ENCODE peak calls at places on chromosomes 3 and 15, in eight cellular contexts. Z, F, H, D, U, O, L and G are unnamed samples.

GRCh38 chr15:73802336-73803105 is 49.4 kb upstream of the INSYN1 start:
- DNase-seq in Z (no peak), F (peak), H (no peak), D (no peak), U (no peak), O (no peak), L (no peak), G (no peak)

GRCh38 chr3:39166932-39167532 is 13.6 kb upstream of the CSRNP1 start:
- DNase-seq in Z (peak), F (peak), H (peak), D (peak), U (no peak), O (no peak), L (no peak), G (no peak)

GRCh38 chr15:98657721-98658120 is 9.4 kb downstream of the IGF1R start:
- DNase-seq in Z (no peak), F (no peak), H (no peak), D (no peak), U (no peak), O (no peak), L (no peak), G (no peak)

GRCh38 chr15:99102332-99103235 is 2.3 kb upstream of the SYNM start:
- DNase-seq in Z (no peak), F (peak), H (peak), D (no peak), U (no peak), O (no peak), L (no peak), G (no peak)

GRCh38 chr15:66356359-66357236 is at the start of gene TIPIN:
- DNase-seq in Z (peak), F (peak), H (peak), D (peak), U (peak), O (peak), L (peak), G (peak)

GRCh38 chr3:114374433-114374832 is 80.6 kb downstream of the TIGIT start:
- DNase-seq in Z (no peak), F (no peak), H (no peak), D (no peak), U (no peak), O (no peak), L (no peak), G (no peak)

GRCh38 chr3:141057436-141057835 is 6.3 kb downstream of the SPSB4 start:
- DNase-seq in Z (no peak), F (no peak), H (no peak), D (no peak), U (no peak), O (no peak), L (no peak), G (no peak)

GRCh38 chr15:83205725-83206324 is 1.8 kb downstream of the HDGFL3 start:
- DNase-seq in Z (no peak), F (no peak), H (no peak), D (no peak), U (no peak), O (no peak), L (no peak), G (no peak)

DNA sequence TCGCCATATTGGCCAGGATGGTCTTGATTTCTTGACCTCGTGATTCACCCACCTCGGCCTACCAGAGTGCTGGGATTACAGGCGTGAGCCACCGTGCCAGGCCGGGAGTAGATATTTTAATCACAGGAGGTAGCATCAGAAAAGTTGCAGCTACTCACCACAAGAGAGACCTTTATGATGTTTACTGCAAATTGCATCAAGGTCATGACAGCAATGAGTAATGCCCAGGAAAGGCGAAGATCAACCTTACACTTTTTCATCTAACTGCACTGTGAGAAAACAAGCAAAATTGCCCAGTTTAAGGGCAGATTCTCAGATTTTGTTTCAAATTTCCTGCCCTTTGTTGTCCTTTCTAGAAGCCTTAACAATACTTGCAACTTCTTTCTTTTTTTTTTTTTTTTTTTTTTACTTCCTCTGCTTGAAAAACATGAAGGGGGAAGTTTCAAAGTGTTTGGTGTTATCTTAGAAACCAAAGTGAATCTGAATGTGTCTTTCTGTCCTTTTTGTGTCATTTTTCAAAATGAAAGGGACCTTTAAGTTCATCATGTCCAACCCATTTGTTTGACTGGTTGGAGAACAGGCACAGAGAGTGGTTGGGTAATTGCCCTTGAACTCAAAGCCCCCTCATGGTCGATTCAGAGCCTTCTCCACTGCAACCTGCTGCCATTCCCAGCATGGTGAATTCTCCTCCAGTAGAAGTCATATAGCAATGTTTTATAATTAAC is 25.0 kb downstream of the TGFBR2 start:
- DNase-seq in Z (peak), F (no peak), H (no peak), D (no peak), U (no peak), O (no peak), L (no peak), G (no peak)
- TF ChIP-seq POLR2A in Z (no peak), F (no peak), H (no peak), D (no peak), U (no peak), O (no peak), L (no peak), G (no peak)

DNA sequence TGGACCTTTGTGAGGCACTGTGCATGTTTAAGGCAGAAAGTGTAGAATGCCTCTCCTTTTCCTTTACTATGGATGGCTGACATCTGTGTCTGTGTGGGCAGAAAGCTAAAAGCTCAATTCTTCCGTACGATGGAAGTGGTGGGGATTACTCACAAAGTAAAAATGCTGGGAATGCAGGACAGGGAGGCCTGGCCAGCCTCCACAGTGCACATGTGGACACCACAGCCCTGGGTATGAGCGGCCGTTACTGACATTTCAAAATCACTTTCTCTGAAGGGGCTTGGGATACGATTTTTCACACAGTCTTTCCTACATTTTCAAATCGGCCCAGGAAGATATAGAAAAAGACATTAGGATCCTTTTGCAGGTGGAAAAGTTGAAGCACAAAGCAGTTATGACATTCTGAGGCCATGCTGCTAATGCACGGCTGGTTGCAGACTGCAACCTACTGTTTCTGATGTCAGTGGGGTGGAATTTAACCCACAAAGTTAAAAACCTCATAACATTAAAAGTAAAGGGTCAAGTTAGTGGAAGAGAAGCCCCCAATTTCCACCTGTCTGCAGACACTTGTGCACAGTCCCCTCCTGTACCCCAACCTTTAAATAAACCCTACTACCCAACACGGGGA is 27.9 kb downstream of the EHD4 start:
- DNase-seq in Z (peak), F (peak), H (peak), D (peak), U (peak), O (no peak), L (no peak), G (no peak)
- TF ChIP-seq POLR2A in Z (no peak), F (no peak), H (no peak), D (no peak), U (no peak), O (no peak), L (no peak), G (no peak)

GRCh38 chr3:51304230-51304629 is 80.9 kb upstream of the MANF start:
- DNase-seq in Z (no peak), F (no peak), H (no peak), D (no peak), U (no peak), O (no peak), L (no peak), G (no peak)

GRCh38 chr3:51311055-51311454 is 74.0 kb upstream of the MANF start:
- DNase-seq in Z (peak), F (no peak), H (no peak), D (no peak), U (peak), O (no peak), L (peak), G (peak)

GRCh38 chr3:51307458-51307857 is 77.6 kb upstream of the MANF start:
- DNase-seq in Z (no peak), F (no peak), H (no peak), D (peak), U (no peak), O (no peak), L (no peak), G (no peak)

DNA sequence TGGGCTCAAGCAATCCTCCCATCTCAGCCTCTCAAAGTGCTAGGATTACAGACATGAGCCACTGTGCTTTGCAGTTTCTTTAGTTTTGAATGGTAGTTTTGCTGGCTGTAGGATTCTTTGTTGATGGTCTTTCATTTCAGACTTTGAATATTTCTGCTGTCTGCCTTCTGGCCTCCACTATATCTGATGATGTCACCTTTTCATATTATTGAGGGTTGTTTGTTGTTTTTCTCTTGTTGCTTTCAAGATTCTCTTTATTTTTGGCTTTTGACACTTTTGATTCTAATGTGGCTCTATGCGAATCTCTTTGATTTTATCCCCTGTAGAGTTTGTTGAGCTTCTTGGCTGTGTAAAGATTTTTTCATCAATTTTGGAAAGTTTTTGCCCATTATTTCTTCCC is 79.0 kb upstream of the MANF start:
- DNase-seq in Z (no peak), F (no peak), H (no peak), D (no peak), U (no peak), O (no peak), L (no peak), G (no peak)
- TF ChIP-seq POLR2A in Z (no peak), F (no peak), H (no peak), D (no peak), U (no peak), O (no peak), L (no peak), G (no peak)

GRCh38 chr15:75760689-75761435 is 48.2 kb upstream of the CSPG4 start:
- DNase-seq in Z (no peak), F (no peak), H (peak), D (no peak), U (no peak), O (no peak), L (no peak), G (no peak)

GRCh38 chr15:75763137-75763611 is 50.5 kb upstream of the CSPG4 start:
- DNase-seq in Z (no peak), F (no peak), H (peak), D (no peak), U (no peak), O (no peak), L (no peak), G (no peak)

GRCh38 chr15:75761446-75762356 is 49.1 kb upstream of the CSPG4 start:
- DNase-seq in Z (no peak), F (no peak), H (peak), D (no peak), U (no peak), O (no peak), L (no peak), G (no peak)

GRCh38 chr15:75753145-75753544 is 40.5 kb upstream of the CSPG4 start:
- DNase-seq in Z (no peak), F (no peak), H (peak), D (no peak), U (no peak), O (no peak), L (no peak), G (no peak)

GRCh38 chr15:75758071-75758872 is 45.6 kb upstream of the CSPG4 start:
- DNase-seq in Z (peak), F (peak), H (peak), D (peak), U (peak), O (peak), L (peak), G (peak)
- TF ChIP-seq POLR2A in Z (peak), F (peak), H (no peak), D (peak), U (peak), O (no peak), L (peak), G (peak)

GRCh38 chr15:85171736-85172135 is 190.1 kb downstream of the PDE8A start:
- DNase-seq in Z (no peak), F (no peak), H (no peak), D (no peak), U (no peak), O (no peak), L (no peak), G (no peak)

GRCh38 chr15:85172846-85173490 is 191.3 kb downstream of the PDE8A start:
- DNase-seq in Z (peak), F (no peak), H (no peak), D (no peak), U (no peak), O (no peak), L (no peak), G (no peak)

GRCh38 chr15:85167568-85167967 is 185.9 kb downstream of the PDE8A start:
- DNase-seq in Z (no peak), F (no peak), H (no peak), D (no peak), U (no peak), O (no peak), L (no peak), G (no peak)

GRCh38 chr15:85164841-85165466 is 183.3 kb downstream of the PDE8A start:
- DNase-seq in Z (no peak), F (no peak), H (no peak), D (no peak), U (no peak), O (no peak), L (no peak), G (no peak)

DNA sequence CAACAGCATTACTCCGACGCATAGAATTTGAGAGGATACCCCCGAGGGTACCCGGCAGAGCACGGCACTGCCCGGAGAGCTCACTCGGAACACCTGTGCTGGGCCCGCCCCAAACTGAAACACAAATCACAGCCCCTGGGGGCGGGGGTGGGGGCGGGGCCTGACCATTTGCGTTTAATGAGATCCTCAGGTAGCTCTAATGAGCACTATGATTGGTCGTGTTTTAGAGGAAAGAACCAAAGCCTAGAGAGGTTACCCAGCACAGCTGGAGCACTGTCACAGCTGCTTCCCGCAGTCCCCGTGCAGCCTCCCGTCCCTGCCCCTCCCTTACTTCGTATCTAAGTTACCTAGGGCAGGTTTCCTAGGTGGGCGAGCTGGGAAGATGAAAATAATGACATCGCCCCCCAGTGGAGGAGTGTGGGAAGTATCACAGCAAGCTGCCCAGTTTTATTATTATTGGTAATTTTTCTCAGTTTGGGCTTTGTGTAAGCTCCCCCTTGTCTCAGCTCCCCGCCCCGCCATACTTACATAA is 187.1 kb downstream of the PDE8A start:
- DNase-seq in Z (peak), F (no peak), H (no peak), D (peak), U (no peak), O (peak), L (peak), G (peak)
- TF ChIP-seq POLR2A in Z (no peak), F (no peak), H (no peak), D (no peak), U (no peak), O (no peak), L (no peak), G (no peak)

DNA sequence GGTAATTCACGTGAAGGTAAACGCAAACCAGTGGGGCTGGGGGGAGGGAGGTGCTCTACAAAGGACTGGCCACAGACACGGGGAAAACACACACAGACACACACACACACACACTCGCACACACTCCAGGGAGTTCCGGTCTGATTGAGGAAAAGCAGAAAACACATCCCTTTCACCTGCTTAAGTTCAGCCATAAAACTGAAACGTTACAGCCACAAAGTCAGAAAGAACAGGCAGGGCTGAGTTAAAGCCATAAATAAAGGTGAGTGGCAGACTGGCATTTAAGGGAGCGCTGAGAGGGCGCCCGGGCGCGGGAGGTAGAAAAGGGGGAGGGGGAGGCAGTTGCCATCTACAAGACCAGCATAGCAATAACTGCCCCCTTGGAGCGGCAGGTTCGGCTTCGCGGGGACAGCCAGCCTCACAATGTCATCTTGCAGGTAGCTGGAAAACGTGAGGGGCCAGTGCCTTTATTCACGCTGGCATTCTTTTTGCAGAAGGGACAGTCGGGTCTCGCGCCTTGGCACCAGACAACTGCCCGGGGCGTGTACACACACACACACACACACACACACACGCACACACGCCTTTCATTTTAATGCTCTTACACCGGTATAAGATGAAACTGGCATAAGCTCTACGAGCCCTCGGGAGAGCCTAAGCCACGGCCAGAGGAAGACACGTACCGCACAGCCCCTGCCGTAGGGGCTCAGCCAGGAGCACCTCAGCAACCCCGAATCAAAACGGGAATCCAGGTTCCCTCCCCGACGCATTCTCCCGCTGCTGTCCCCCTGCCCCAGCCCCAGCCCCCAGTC is 869 bp downstream of the TNIK start:
- DNase-seq in Z (peak), F (peak), H (no peak), D (peak), U (peak), O (peak), L (no peak), G (no peak)
- TF ChIP-seq POLR2A in Z (no peak), F (no peak), H (no peak), D (no peak), U (no peak), O (peak), L (no peak), G (no peak)